ENCODE peak calls at places on chromosome 5, in four cellular contexts. X is neuronal stem cell, O is K562, Q is H9. F is an unnamed sample. For H3K4me1, the result is how much of the 10 kb centered on the place peaks cover.

GRCh38 chr5:143594913-143595818 is 191.7 kb upstream of the NR3C1 start:
- DNase-seq in X (no peak), Q (no peak), O (no peak), F (no peak)

GRCh38 chr5:57171818-57172465 is 1.9 kb upstream of the GPBP1 start:
- DNase-seq in X (no peak), Q (no peak), O (peak), F (no peak)

GRCh38 chr5:85017271-85017670 is 632.6 kb upstream of the EDIL3 start:
- DNase-seq in Q (no peak), O (no peak), X (no peak), F (no peak)

GRCh38 chr5:154483654-154484392 is 5.8 kb upstream of the HAND1 start:
- DNase-seq in Q (peak), O (no peak), X (peak), F (peak)

GRCh38 chr5:89083791-89084190 is 200.8 kb upstream of the MEF2C start:
- DNase-seq in O (no peak), X (no peak), Q (no peak), F (no peak)

GRCh38 chr5:5658226-5658625 is 235.7 kb downstream of the ICE1 start:
- DNase-seq in O (no peak), Q (no peak), X (no peak), F (no peak)

GRCh38 chr5:170293273-170293672 is 4.3 kb downstream of the LCP2 start:
- DNase-seq in X (no peak), O (no peak), Q (peak), F (no peak)

GRCh38 chr5:180643191-180643851 is 6.1 kb downstream of the FLT4 start:
- DNase-seq in O (no peak), X (no peak), Q (peak), F (no peak)

GRCh38 chr5:112685929-112686328 is 51.8 kb upstream of the APC start:
- DNase-seq in X (no peak), Q (no peak), O (no peak), F (no peak)

GRCh38 chr5:93585054-93585751 is 2.2 kb downstream of the NR2F1 start:
- DNase-seq in O (no peak), X (peak), Q (peak), F (peak)

GRCh38 chr5:157267766-157268480 is 2.0 kb downstream of the CYFIP2 start:
- DNase-seq in X (no peak), O (no peak), Q (no peak), F (no peak)
- H3K4me1 ChIP-seq in X (under half), O (under half), Q (under half), F (under half)

GRCh38 chr5:96344678-96345612 is 88.1 kb downstream of the PCSK1 start:
- DNase-seq in X (peak), Q (no peak), O (peak), F (peak)
- H3K4me1 ChIP-seq in X (under half), Q (under half), O (under half), F (under half)

DNA sequence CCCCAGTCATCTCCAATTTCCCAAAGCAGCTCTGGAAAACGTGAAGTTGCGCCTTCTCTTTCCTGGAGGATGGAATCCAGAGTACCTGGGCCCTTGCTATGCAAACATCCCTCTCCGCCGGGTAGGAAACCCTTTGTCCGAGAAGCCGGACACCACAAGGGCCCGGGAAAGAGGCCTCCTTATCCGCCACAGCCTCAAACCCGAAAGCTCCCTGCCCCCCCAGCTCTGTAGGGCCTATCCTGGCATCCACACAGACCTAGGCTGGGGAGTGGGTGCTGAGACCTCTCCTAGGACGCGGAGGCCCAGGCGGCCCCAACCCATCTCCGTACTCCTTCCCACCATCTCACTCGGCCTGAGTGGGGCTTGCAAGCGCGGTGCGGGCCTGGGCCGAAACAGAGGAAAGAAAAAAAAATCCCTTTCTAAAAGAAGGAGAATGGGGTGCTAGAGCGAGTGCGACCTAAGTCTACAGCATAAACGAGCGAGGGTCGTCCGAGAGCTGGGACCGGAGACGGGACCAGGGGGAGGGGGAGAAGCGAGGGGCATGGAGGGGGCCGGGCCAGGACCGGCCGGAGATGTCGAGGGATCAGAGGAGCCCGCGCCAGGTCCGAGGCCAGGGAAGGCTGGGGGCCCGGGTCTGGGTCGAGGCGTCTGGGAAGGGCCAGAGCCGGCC is 595 bp downstream of the FBXW11 start:
- DNase-seq in X (peak), Q (peak), O (peak), F (peak)
- H3K4me1 ChIP-seq in X (under half), Q (under half), O (under half), F (half or more)

GRCh38 chr5:95857185-95857945 is 34.8 kb upstream of the GLRX start:
- DNase-seq in Q (no peak), O (peak), X (no peak), F (no peak)
- H3K4me1 ChIP-seq in Q (under half), O (under half), X (under half), F (under half)

DNA sequence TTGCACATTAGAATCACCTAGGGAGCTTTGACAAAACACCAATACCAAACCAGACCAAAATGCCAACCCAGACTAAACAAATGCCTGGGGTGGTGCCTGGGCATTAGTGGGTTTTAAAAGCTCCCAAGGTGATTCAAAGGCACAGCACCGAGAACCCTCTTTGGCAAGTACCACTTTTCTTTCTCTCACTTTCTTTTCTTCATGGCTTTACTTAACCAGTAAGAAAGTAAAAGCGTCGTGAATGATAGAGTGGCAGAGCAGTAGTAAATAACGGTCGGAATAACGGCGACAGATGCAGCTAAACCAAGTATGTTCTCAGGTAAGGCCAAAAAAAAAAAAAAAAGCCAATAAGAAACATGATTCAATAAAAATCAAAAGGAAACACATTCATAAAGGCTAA is 49.5 kb downstream of the ZNF608 start:
- DNase-seq in X (no peak), O (no peak), Q (no peak), F (no peak)
- H3K4me1 ChIP-seq in X (under half), O (under half), Q (under half), F (under half)